ENCODE peak calls at places on chromosomes 16 and 17, in nine cellular contexts. V is cardiac muscle cell; D is Panc1; S is A673; L is H9; Y is CD8-positive, alpha-beta T cell; Z is prostate gland; W is ovary; B is GM23338. E is an unnamed sample.

GRCh38 chr17:33106525-33107162 is 115.0 kb downstream of the SPACA3 start:
- DNase-seq in V (no peak), W (no peak), S (no peak), Z (no peak), Y (no peak), D (no peak), L (no peak), B (peak; percentile 17), E (no peak)

GRCh38 chr16:88303890-88304819 is 78.6 kb upstream of the ZNF469 start:
- DNase-seq in B (no peak), D (no peak), V (peak; percentile 95), W (peak; percentile 33), Z (no peak), L (no peak), Y (no peak), S (no peak), E (no peak)

GRCh38 chr17:59756236-59756818 is 48.9 kb downstream of the VMP1 start:
- DNase-seq in V (peak; percentile 81), Y (no peak), W (no peak), S (no peak), L (no peak), Z (no peak), B (no peak), D (peak; percentile 66), E (no peak)

GRCh38 chr17:72590382-72590781 is 469.6 kb downstream of the SOX9 start:
- DNase-seq in S (no peak), V (peak; percentile 74), D (no peak), Y (no peak), W (no peak), B (no peak), L (no peak), Z (no peak), E (no peak)

GRCh38 chr16:80054656-80055055 is 454.1 kb upstream of the MAF start:
- DNase-seq in V (no peak), L (no peak), W (no peak), Y (no peak), S (no peak), Z (no peak), D (no peak), B (no peak), E (no peak)

GRCh38 chr17:38732376-38733314 is 2.5 kb downstream of the CISD3 start:
- DNase-seq in S (no peak), B (no peak), D (no peak), Y (no peak), Z (peak; percentile 70), L (no peak), V (no peak), W (no peak), E (no peak)

GRCh38 chr17:42891539-42892152 is 9.0 kb upstream of the G6PC1 start:
- DNase-seq in W (peak; percentile 62), B (peak; percentile 57), V (no peak), S (no peak), D (no peak), Y (no peak), L (peak; percentile 69), Z (no peak), E (no peak)

GRCh38 chr17:15920758-15921239 is 24.1 kb upstream of the ADORA2B start:
- DNase-seq in Y (no peak), B (peak; percentile 17), V (peak; percentile 99), Z (peak; percentile 51), S (peak; percentile 90), L (no peak), D (peak; percentile 76), W (no peak), E (no peak)

GRCh38 chr17:71115669-71115972 is 946.3 kb downstream of the KCNJ2 start:
- DNase-seq in B (no peak), S (no peak), V (no peak), D (no peak), Z (no peak), Y (no peak), L (no peak), W (no peak), E (no peak)

GRCh38 chr17:71114911-71115668 is 945.8 kb downstream of the KCNJ2 start:
- DNase-seq in D (no peak), V (no peak), S (no peak), Z (no peak), W (no peak), B (no peak), Y (no peak), L (no peak), E (no peak)

GRCh38 chr17:71117461-71117860 is 948.1 kb downstream of the KCNJ2 start:
- DNase-seq in B (no peak), V (peak; percentile 20), W (no peak), Y (no peak), Z (no peak), D (no peak), S (no peak), L (no peak), E (no peak)

DNA sequence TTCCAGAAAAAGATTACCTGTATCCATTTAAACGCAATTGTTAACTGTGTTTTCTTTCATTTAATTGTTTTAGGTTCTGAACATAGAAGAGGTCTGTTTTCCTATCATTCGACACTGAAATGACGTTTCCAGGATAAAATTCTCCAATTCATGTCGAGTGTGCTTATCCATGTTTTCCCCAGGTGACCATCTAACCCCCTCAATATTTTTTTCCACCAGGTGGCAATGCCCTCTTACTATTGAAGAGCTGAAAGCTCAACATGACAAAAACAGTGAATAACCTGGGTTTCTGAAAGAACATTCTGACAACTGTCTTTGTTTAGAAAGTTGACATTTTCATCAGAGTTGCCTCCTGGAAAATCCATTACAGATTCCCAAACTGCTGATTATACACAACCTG is 948.7 kb downstream of the KCNJ2 start:
- DNase-seq in Z (no peak), D (no peak), L (no peak), W (no peak), V (no peak), B (peak; percentile 62), Y (no peak), S (no peak), E (peak; percentile 37)
- TF ChIP-seq CTCF in Z (no peak), D (peak; percentile 42), L (peak; percentile 67), W (no peak), V (peak; percentile 10), B (peak; percentile 66), Y (no peak), S (no peak), E (peak; percentile 75)

GRCh38 chr17:79799174-79799537 is 2.3 kb upstream of the CBX8 start:
- DNase-seq in Y (no peak), W (no peak), B (no peak), Z (no peak), V (no peak), L (peak; percentile 57), S (no peak), D (no peak), E (no peak)

GRCh38 chr17:79802039-79802735 is 5.3 kb upstream of the CBX8 start:
- DNase-seq in L (no peak), S (no peak), W (no peak), Z (no peak), Y (no peak), V (no peak), B (no peak), D (no peak), E (no peak)

GRCh38 chr17:79799538-79800324 is 2.9 kb upstream of the CBX8 start:
- DNase-seq in V (no peak), L (peak; percentile 45), W (no peak), Y (no peak), S (peak; percentile 38), B (no peak), Z (no peak), D (no peak), E (no peak)

GRCh38 chr17:79801156-79802038 is 4.5 kb upstream of the CBX8 start:
- DNase-seq in Z (peak; percentile 54), B (peak; percentile 53), Y (no peak), W (no peak), S (no peak), L (peak; percentile 60), V (no peak), D (no peak), E (no peak)

DNA sequence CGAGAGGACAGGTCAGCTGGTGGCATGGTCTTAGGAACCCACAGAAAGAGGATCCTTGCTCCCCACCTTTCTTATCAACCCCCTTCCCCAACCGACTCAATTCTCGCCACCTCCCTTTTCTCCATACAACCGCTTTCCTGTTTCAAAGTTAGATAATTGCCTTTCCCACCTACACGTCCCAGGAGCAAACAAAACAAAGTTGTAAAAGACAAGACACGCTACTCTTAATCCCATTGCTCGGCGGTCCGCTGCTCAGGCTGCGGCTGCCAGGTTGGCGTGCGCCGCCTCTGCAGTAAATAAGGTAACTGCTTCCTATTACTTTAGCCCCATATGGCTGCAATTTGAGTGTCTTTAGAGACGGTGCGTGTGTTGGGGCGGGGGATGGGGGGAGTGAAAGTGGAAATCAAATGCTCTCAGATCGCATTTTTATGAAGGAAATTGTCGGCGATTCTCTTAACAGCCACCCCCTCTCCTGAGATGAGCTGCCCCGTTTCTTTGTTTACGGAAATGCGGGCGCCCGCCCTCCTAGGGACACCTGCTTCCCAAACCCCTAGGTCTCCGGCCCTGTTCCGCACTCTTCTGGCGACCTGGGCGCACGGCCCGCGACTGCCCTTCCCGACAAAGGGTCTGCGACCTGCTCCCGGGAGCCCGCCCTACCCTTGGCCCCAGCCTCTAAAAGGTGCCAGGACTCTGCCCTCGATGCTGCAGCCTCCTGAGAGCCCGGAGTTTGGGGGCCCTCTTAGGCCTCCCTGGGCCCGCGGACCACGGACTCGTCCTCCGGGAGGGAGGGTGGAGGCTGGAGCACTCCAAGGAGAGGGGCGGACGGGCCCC is 3.7 kb upstream of the CBX8 start:
- DNase-seq in Y (no peak), B (peak; percentile 92), S (peak; percentile 92), Z (no peak), D (no peak), V (peak; percentile 63), W (no peak), L (peak; percentile 93), E (peak; percentile 52)
- H3K27me3 ChIP-seq in Y (peaks cover 76% of the 10 kb centered on the region), B (peaks cover 92% of the 10 kb centered on the region), S (no peaks in the 10 kb centered on the region), Z (peaks cover 64% of the 10 kb centered on the region), D (peaks cover 4% of the 10 kb centered on the region), V (peaks cover 85% of the 10 kb centered on the region), W (peaks cover 38% of the 10 kb centered on the region), L (peaks cover 80% of the 10 kb centered on the region), E (no peaks in the 10 kb centered on the region)

GRCh38 chr17:17780941-17781590 is 55.7 kb downstream of the SREBF1 start:
- DNase-seq in S (peak; percentile 91), Z (no peak), D (no peak), V (peak; percentile 87), L (peak; percentile 95), W (peak; percentile 64), B (peak; percentile 90), Y (no peak), E (no peak)
- TF ChIP-seq CTCF in S (peak; percentile 44), Z (peak; percentile 34), D (peak; percentile 15), V (peak; percentile 51), L (peak; percentile 66), W (peak; percentile 41), B (peak; percentile 31), Y (no peak), E (no peak)

GRCh38 chr16:86079185-86079885 is 180.4 kb downstream of the IRF8 start:
- DNase-seq in Z (no peak), B (no peak), V (no peak), L (peak; percentile 9), D (no peak), Y (no peak), S (no peak), W (no peak), E (no peak)

GRCh38 chr16:86078121-86078600 is 179.2 kb downstream of the IRF8 start:
- DNase-seq in Y (no peak), D (no peak), W (no peak), B (no peak), Z (no peak), L (peak; percentile 18), V (no peak), S (no peak), E (peak; percentile 2)

GRCh38 chr16:86082400-86083030 is 183.6 kb downstream of the IRF8 start:
- DNase-seq in W (no peak), L (no peak), B (no peak), V (no peak), D (no peak), Y (no peak), Z (no peak), S (no peak), E (no peak)

GRCh38 chr16:86080982-86081381 is 182.0 kb downstream of the IRF8 start:
- DNase-seq in Z (no peak), S (no peak), W (no peak), Y (no peak), L (peak; percentile 9), D (no peak), B (no peak), V (no peak), E (no peak)

DNA sequence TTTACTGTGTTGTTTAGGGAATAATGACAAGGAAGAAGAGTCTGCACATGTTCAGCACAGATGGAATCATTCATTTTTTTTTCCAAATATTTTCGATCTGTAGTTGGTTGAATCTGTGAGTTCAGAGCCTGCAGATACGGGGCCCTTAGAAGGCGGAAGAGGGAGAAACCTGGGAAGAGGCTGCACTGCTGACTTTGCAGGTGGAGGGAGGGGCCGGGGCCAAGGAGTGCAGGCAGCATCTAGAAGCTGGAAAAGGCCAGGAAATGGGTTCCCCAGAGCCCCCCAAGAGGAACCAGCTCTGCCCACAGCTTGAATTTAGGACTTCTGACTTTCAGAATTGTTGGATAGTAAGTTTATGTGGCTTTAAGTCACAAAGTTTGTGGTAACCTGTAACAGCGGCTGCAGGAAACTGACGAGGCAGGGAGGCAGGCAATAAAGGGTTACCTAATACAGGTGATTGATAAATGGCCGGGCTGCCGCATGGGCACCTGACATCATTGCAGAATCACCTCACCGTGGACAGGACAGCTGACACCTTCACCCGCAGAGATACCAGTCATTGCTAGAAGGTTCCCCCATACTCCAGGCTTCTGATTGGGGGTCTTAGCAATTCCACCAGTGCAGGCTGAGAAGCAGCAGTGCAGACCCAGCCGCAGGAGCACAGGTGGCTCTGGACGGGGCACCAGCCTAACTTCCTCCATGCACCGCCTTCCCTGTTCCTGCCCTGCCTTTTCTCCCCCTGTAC is 181.3 kb downstream of the IRF8 start:
- DNase-seq in V (no peak), Z (no peak), Y (no peak), L (peak; percentile 18), W (no peak), D (no peak), S (no peak), B (no peak), E (no peak)
- H3K27me3 ChIP-seq in V (no peaks in the 10 kb centered on the region), Z (peaks cover 5% of the 10 kb centered on the region), Y (no peaks in the 10 kb centered on the region), L (no peaks in the 10 kb centered on the region), W (no peaks in the 10 kb centered on the region), D (no peaks in the 10 kb centered on the region), S (peaks cover 48% of the 10 kb centered on the region), B (no peaks in the 10 kb centered on the region), E (no peaks in the 10 kb centered on the region)

E was measured in BE2C.